ENCODE peak calls at places on chromosome 3, in five cellular contexts. G is cardiac muscle cell, J is heart left ventricle, A is transverse colon, B is breast epithelium. C is an unnamed sample.

GRCh38 chr3:16066975-16067374 is 107.5 kb upstream of the GALNT15 start:
- DNase-seq in B (no peak), G (no peak), J (no peak), A (no peak), C (no peak)

GRCh38 chr3:120427201-120427600 is 23.6 kb downstream of the FSTL1 start:
- DNase-seq in A (no peak), G (no peak), B (no peak), J (no peak), C (no peak)

GRCh38 chr3:108117245-108117644 is 26.4 kb upstream of the CD47 start:
- DNase-seq in A (no peak), J (no peak), G (peak), B (no peak), C (peak)

GRCh38 chr3:41148446-41148845 is 50.9 kb upstream of the CTNNB1 start:
- DNase-seq in J (no peak), A (no peak), G (no peak), B (no peak), C (no peak)

GRCh38 chr3:99678023-99678422 is 39.6 kb downstream of the COL8A1 start:
- DNase-seq in A (no peak), G (no peak), J (peak), B (no peak), C (no peak)

GRCh38 chr3:130968231-130968630 is 58.4 kb downstream of the ASTE1 start:
- DNase-seq in B (no peak), G (no peak), A (no peak), J (no peak), C (no peak)

GRCh38 chr3:126915015-126915414 is 67.9 kb upstream of the PLXNA1 start:
- DNase-seq in A (no peak), G (no peak), B (no peak), J (no peak), C (no peak)

GRCh38 chr3:20041197-20041780 is 1.0 kb downstream of the KAT2B start:
- DNase-seq in B (peak), G (peak), A (peak), J (peak), C (peak)

GRCh38 chr3:30826381-30827061 is 67.9 kb downstream of the GADL1 start:
- DNase-seq in A (no peak), G (no peak), B (no peak), J (no peak), C (no peak)

GRCh38 chr3:188796122-188796631 is 375.6 kb upstream of the TPRG1 start:
- DNase-seq in B (no peak), G (no peak), A (peak), J (no peak), C (no peak)

GRCh38 chr3:107285197-107285596 is 92.0 kb upstream of the CCDC54 start:
- DNase-seq in G (no peak), J (no peak), A (no peak), B (no peak), C (no peak)

GRCh38 chr3:50532062-50532705 is 28.8 kb upstream of the CACNA2D2 start:
- DNase-seq in A (no peak), J (no peak), G (no peak), B (no peak), C (no peak)

GRCh38 chr3:50372349-50372748 is 13.0 kb upstream of the TMEM115 start:
- DNase-seq in J (no peak), G (peak), B (no peak), A (peak), C (no peak)

GRCh38 chr3:78974181-78974770 is 793.5 kb downstream of the ROBO1 start:
- DNase-seq in J (no peak), B (no peak), G (no peak), A (no peak), C (no peak)

GRCh38 chr3:124965413-124965812 is 30.9 kb upstream of the MUC13 start:
- DNase-seq in J (no peak), A (no peak), B (no peak), G (no peak), C (no peak)

GRCh38 chr3:184058029-184058428 is 5.2 kb downstream of the HTR3C start:
- DNase-seq in B (no peak), A (no peak), J (no peak), G (no peak), C (no peak)

GRCh38 chr3:122183521-122183892 is at the start of gene CASR:
- DNase-seq in B (no peak), A (peak), J (no peak), G (peak), C (peak)

GRCh38 chr3:88005066-88005465 is 53.7 kb downstream of the CGGBP1 start:
- DNase-seq in G (peak), A (no peak), J (no peak), B (no peak), C (no peak)

GRCh38 chr3:4290272-4290893 is 12.8 kb upstream of the SETMAR start:
- DNase-seq in J (no peak), A (peak), G (peak), B (no peak), C (peak)

GRCh38 chr3:182601597-182601996 is 191.7 kb upstream of the ATP11B start:
- DNase-seq in A (no peak), G (no peak), J (no peak), B (no peak), C (no peak)

GRCh38 chr3:126891141-126891540 is 91.8 kb upstream of the PLXNA1 start:
- DNase-seq in G (no peak), B (peak), J (no peak), A (no peak), C (no peak)

DNA sequence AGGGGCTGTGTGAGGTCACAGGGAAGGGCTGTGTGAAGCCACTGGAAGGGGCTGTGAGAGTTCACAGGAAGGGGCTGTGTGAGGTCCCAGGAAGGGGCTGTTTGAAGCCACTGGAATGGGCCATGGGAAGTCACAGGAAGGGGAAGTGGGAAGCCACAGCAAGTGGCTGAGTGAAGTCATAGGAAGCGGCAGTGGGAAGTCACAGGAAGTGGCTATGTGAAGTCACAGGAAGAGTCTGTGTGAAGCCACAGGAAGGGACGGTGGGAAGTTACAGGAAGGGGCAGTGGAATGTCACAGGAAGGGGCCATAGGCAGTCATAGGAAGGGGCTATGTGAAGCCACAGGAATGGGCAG is 37.4 kb downstream of the GASK1A start:
- DNase-seq in A (no peak), J (no peak), G (no peak), B (no peak), C (no peak)
- TF ChIP-seq CTCF in A (no peak), J (no peak), G (no peak), B (no peak), C (no peak)

GRCh38 chr3:160577551-160578195 is 12.3 kb upstream of the KPNA4 start:
- DNase-seq in J (no peak), G (peak), A (no peak), B (no peak), C (no peak)
- TF ChIP-seq CTCF in J (peak), G (peak), A (no peak), B (no peak), C (no peak)

GRCh38 chr3:135229018-135229495 is 434.0 kb downstream of the EPHB1 start:
- DNase-seq in G (no peak), A (no peak), B (no peak), J (peak), C (no peak)
- TF ChIP-seq CTCF in G (no peak), A (no peak), B (no peak), J (no peak), C (no peak)

DNA sequence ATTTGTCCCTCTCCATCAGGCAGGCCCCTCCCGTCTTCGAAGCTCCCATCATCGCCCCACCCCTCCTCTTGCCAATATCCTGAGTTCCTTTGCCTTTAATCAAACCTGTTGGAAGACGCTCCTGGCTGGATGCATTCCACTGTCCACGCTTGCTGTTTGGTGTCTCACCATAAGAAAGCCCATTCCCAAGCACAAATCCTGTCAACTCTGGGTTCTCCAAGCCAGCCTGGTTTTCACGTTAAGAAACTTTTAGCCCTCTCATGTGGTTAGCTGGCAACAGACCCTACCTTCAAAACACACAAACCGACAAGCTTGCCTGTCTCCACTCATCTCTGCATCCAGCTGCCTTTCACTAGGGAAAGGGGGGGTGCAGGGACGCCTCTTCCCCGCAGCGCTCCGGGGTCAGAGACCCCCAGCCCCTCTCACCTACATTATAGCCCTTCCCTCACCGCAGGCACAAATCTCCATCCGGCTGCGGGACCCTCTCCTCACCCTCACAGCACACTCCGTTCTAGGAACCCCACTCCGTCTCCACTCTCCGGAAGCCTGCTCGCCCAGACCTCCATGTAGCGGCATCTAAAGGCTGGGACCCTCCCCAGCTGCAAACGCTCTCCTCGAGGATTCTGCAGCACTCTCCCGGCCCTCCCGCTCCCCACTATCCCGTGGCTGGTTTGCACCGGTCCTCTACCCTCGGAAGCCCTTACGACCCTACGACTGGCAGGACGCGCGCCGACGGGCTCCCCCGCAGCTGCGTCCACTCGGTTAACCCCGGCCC is 959 bp downstream of the GORASP1 start:
- DNase-seq in J (no peak), A (no peak), G (peak), B (no peak), C (no peak)
- TF ChIP-seq CTCF in J (no peak), A (no peak), G (no peak), B (no peak), C (no peak)

GRCh38 chr3:47850062-47850802 is 47.3 kb downstream of the DHX30 start:
- DNase-seq in B (no peak), G (no peak), J (no peak), A (no peak), C (no peak)
- TF ChIP-seq CTCF in B (no peak), G (peak), J (peak), A (peak), C (no peak)

GRCh38 chr3:141556034-141556433 is 69.2 kb downstream of the RASA2 start:
- DNase-seq in G (no peak), B (no peak), J (no peak), A (no peak), C (peak)
- TF ChIP-seq CTCF in G (no peak), B (no peak), J (no peak), A (no peak), C (no peak)

GRCh38 chr3:150577854-150578253 is 25.3 kb upstream of the SELENOT start:
- DNase-seq in A (no peak), B (no peak), J (no peak), G (no peak), C (no peak)
- TF ChIP-seq CTCF in A (no peak), B (no peak), J (no peak), G (no peak), C (no peak)

DNA sequence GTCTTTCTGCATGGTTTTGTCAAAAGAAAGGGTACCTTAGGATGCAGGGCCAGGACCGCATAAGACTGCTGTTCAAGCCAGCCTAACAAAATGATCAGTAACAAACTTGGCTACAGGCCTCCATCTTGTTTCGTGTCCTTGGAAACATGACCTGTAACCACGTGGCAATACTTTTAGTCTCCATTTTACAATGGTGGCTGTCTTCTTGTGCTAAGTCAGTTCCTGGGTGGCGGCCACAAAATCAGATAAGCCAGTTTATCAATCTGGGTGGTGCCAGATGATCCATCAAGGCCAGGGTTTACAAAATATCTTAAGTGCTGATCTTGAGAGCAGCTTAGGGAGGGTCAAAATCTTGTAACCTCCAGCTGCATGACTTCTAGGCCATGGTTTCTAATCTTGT is 57.1 kb upstream of the GK5 start:
- DNase-seq in G (no peak), A (no peak), B (no peak), J (no peak), C (no peak)
- TF ChIP-seq CTCF in G (no peak), A (no peak), B (no peak), J (no peak), C (no peak)